ENCODE peak calls at places on chromosomes 3 and 15, in seven cellular contexts. N, Q, J, M, C, T and H are unnamed samples. For H3K36me3 and H3K27me3, the result is how much of the 10 kb centered on the place peaks cover.

GRCh38 chr15:48581221-48581620 is 64.3 kb downstream of the FBN1 start:
- DNase-seq in N (no peak), Q (no peak), J (no peak), M (no peak), C (no peak), T (no peak), H (no peak)

GRCh38 chr15:54567408-54568040 is 589.3 kb downstream of the UNC13C start:
- DNase-seq in N (no peak), Q (no peak), J (no peak), M (no peak), C (no peak), T (no peak), H (no peak)

GRCh38 chr3:122967376-122968164 is 60.0 kb downstream of the SEMA5B start:
- DNase-seq in N (no peak), Q (no peak), J (no peak), M (no peak), C (no peak), T (no peak), H (no peak)

GRCh38 chr3:152235709-152236298 is 32.9 kb upstream of the MBNL1 start:
- DNase-seq in N (no peak), Q (no peak), J (no peak), M (no peak), C (no peak), T (peak), H (peak)

GRCh38 chr3:126476166-126476975 is 680 bp upstream of the ZXDC start:
- DNase-seq in N (peak), Q (peak), J (no peak), M (peak), C (no peak), T (peak), H (no peak)

GRCh38 chr3:5186854-5187151 is 704 bp upstream of the EDEM1 start:
- DNase-seq in N (no peak), Q (no peak), J (no peak), M (peak), C (no peak), T (peak), H (no peak)

GRCh38 chr3:63655519-63655918 is 3.0 kb downstream of the SNTN start:
- DNase-seq in N (no peak), Q (no peak), J (no peak), M (no peak), C (no peak), T (peak), H (peak)

GRCh38 chr3:108221403-108221802 is 821 bp downstream of the IFT57 start:
- DNase-seq in N (no peak), Q (no peak), J (no peak), M (no peak), C (no peak), T (no peak), H (no peak)

GRCh38 chr3:40452876-40453730 is 4.0 kb upstream of the RPL14 start:
- DNase-seq in N (peak), Q (peak), J (peak), M (peak), C (peak), T (peak), H (peak)

GRCh38 chr3:87426916-87427315 is 150.5 kb upstream of the POU1F1 start:
- DNase-seq in N (no peak), Q (no peak), J (no peak), M (no peak), C (no peak), T (peak), H (no peak)

GRCh38 chr3:62876064-62876463 is 848 bp upstream of the CADPS start:
- DNase-seq in N (no peak), Q (peak), J (peak), M (peak), C (no peak), T (peak), H (peak)

GRCh38 chr3:174162550-174162949 is 696.6 kb upstream of the NAALADL2 start:
- DNase-seq in N (no peak), Q (no peak), J (no peak), M (no peak), C (no peak), T (no peak), H (no peak)

GRCh38 chr3:190339130-190339529 is 16.9 kb upstream of the CLDN1 start:
- DNase-seq in N (no peak), Q (no peak), J (no peak), M (peak), C (no peak), T (peak), H (no peak)

GRCh38 chr3:62611541-62612240 is 238.3 kb upstream of the FEZF2 start:
- DNase-seq in N (no peak), Q (no peak), J (no peak), M (no peak), C (no peak), T (no peak), H (no peak)

GRCh38 chr15:93881310-93881709 is 350.1 kb upstream of the MCTP2 start:
- DNase-seq in N (no peak), Q (no peak), J (no peak), M (no peak), C (no peak), T (no peak), H (no peak)

DNA sequence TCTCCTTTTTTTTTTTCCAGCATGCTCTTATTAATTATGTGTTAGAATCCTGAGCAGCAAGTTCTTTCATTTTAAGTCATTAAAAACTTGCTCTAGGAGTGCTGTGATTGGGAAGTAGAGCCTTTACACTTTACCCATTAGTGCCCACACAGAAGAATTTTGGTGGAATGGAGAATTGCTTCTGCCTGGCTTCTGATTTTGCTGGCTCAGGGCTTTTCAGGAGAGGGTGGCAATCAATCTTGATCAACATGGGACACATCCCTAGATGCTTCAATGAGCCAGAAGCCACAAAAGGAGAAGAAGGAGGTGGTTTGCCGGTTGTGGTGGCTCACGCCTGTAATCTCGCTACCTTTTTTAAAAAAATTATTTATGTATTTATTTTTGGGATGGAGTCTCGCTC is 39.4 kb downstream of the RPL22L1 start:
- DNase-seq in N (no peak), Q (no peak), J (no peak), M (no peak), C (no peak), T (no peak), H (no peak)
- H3K4me3 ChIP-seq in N (no peak), Q (no peak), J (no peak), M (no peak), C (no peak), T (no peak), H (no peak)

GRCh38 chr15:41105348-41106334 is 10.4 kb downstream of the INO80 start:
- DNase-seq in N (no peak), Q (no peak), J (no peak), M (no peak), C (no peak), T (no peak), H (no peak)
- H3K36me3 ChIP-seq in N (under half), Q (under half), J (under half), M (under half), C (under half), T (under half), H (under half)

GRCh38 chr3:58603606-58604005 is 26.4 kb upstream of the FAM107A start:
- DNase-seq in N (no peak), Q (no peak), J (no peak), M (no peak), C (no peak), T (no peak), H (no peak)
- H3K27me3 ChIP-seq in N (under half), Q (under half), J (under half), M (under half), C (under half), T (under half), H (under half)

GRCh38 chr15:64894395-64895056 is 17.2 kb upstream of the ANKDD1A start:
- DNase-seq in N (no peak), Q (no peak), J (no peak), M (peak), C (peak), T (no peak), H (no peak)

GRCh38 chr15:64893481-64894394 is 18.0 kb upstream of the ANKDD1A start:
- DNase-seq in N (peak), Q (peak), J (peak), M (peak), C (peak), T (peak), H (peak)

GRCh38 chr15:64891546-64891945 is 20.2 kb upstream of the ANKDD1A start:
- DNase-seq in N (no peak), Q (no peak), J (no peak), M (no peak), C (no peak), T (no peak), H (no peak)

GRCh38 chr15:64895285-64896065 is 16.2 kb upstream of the ANKDD1A start:
- DNase-seq in N (no peak), Q (no peak), J (no peak), M (no peak), C (peak), T (no peak), H (no peak)

DNA sequence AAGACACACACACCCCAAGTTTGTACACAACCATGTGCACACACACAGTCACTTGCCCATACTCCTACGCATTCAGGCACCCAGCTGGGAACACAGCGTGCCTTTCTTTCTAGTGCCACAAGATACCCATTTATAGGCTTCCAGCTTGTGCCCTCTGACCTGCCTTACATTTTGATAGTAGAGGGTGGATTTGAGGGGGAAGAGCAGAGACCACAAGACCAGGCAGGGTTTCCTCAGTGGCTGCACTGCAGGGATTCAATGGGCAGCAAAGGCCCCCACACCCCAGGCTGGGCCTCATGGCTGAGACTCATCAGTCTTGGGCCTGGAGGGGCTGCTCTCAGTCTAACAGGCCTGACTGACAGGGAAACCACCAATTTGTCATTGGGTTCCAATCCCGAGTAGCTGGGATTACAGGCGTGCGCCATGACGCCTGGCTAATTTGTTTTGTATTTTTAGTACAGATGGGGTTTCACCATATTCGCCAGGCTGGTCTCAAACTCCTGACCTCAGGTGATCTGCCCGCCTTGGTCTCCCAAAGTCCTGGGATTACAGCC is 18.8 kb upstream of the ANKDD1A start:
- DNase-seq in N (no peak), Q (no peak), J (no peak), M (no peak), C (peak), T (no peak), H (no peak)
- H3K4me3 ChIP-seq in N (no peak), Q (no peak), J (no peak), M (no peak), C (peak), T (no peak), H (no peak)

DNA sequence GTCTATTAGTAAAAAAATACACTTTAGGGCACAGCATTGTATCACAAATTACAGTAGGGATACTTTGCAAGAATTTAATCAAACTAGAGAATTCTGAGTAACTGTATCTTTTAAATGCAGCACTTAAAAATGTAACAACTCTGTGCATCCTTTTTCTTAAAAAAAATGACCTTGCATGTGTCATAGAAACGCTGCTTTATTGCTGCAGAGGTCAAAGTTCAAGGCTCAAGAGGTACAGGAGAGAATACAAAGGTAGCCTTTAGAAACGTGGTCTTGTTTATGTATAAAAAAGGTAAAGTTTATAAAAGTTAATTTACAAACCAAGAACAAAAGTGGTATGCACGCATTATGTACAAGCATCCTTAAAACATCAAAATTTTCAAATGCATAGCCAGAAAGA is 122.0 kb downstream of the TJP1 start:
- DNase-seq in N (no peak), Q (no peak), J (no peak), M (no peak), C (no peak), T (no peak), H (no peak)
- H3K36me3 ChIP-seq in N (under half), Q (under half), J (under half), M (under half), C (under half), T (under half), H (under half)

GRCh38 chr3:58000713-58001467 is 7.3 kb upstream of the FLNB start:
- DNase-seq in N (no peak), Q (no peak), J (no peak), M (no peak), C (no peak), T (peak), H (no peak)
- H3K27me3 ChIP-seq in N (under half), Q (under half), J (under half), M (under half), C (under half), T (under half), H (under half)

GRCh38 chr15:29776859-29777258 is 45.4 kb downstream of the TJP1 start:
- DNase-seq in N (no peak), Q (no peak), J (no peak), M (no peak), C (no peak), T (no peak), H (no peak)
- H3K4me3 ChIP-seq in N (no peak), Q (no peak), J (no peak), M (no peak), C (no peak), T (no peak), H (no peak)

GRCh38 chr3:129432036-129432435 is 3.6 kb upstream of the EFCAB12 start:
- DNase-seq in N (no peak), Q (no peak), J (no peak), M (no peak), C (no peak), T (no peak), H (no peak)

GRCh38 chr3:129433565-129433964 is 5.1 kb upstream of the EFCAB12 start:
- DNase-seq in N (no peak), Q (no peak), J (no peak), M (no peak), C (no peak), T (no peak), H (no peak)

GRCh38 chr3:129434140-129434539 is 5.6 kb downstream of the MBD4 start:
- DNase-seq in N (no peak), Q (no peak), J (no peak), M (no peak), C (no peak), T (no peak), H (no peak)

GRCh38 chr3:129435367-129435766 is 4.4 kb downstream of the MBD4 start:
- DNase-seq in N (no peak), Q (no peak), J (no peak), M (no peak), C (no peak), T (no peak), H (no peak)

DNA sequence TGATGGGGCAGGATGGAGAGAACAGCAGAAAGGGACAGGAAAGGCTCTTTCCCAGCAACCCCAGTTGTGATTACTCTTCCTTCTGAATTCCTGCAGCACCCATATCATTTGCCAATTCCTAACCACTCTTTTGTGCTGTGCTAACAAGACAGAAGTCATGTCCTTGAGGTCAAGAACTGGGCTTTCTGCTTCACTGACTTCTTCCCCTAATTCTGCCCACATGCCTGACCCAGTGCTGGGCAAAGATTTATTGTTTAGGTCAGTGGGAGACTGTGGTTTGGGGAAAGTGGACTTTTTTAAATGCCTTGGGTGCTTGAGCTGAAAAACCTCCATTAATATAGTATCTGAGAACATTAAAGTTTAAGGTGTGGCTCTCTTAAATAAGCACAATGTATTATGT is 4.2 kb upstream of the EFCAB12 start:
- DNase-seq in N (no peak), Q (no peak), J (no peak), M (no peak), C (no peak), T (no peak), H (no peak)
- H3K36me3 ChIP-seq in N (under half), Q (under half), J (under half), M (under half), C (under half), T (under half), H (under half)

GRCh38 chr15:31373970-31374369 is 47.3 kb downstream of the KLF13 start:
- DNase-seq in N (no peak), Q (no peak), J (no peak), M (no peak), C (no peak), T (no peak), H (no peak)
- H3K27me3 ChIP-seq in N (under half), Q (under half), J (under half), M (under half), C (under half), T (under half), H (under half)

DNA sequence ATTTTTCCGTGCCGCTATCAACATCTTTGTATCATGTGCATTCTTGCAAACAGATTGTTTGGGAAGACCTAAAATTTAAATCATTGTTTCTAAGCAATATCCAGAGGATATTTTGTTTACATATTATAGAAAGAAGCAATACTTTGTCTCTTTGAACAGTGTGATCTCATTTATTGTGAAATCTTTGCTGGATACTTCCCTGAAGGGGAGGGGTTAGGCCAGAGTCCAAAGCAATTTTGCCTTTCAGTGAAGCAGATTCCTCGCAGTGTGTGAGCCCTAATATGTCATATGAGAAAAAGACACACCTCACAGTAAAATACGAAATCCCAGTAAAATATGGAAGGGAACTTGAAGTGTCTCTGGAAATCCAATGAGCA is 158.7 kb upstream of the SLCO3A1 start:
- DNase-seq in N (no peak), Q (no peak), J (no peak), M (no peak), C (no peak), T (peak), H (no peak)
- H3K4me3 ChIP-seq in N (no peak), Q (no peak), J (peak), M (no peak), C (no peak), T (peak), H (no peak)